ENCODE peak calls at places on chromosome 4, in nine cellular contexts. A, E, C, V, H, M, K, J and U are unnamed samples.

GRCh38 chr4:75634951-75635350 is 4.6 kb upstream of the CDKL2 start:
- DNase-seq in C (no peak), E (peak; percentile 66), H (no peak), J (peak; percentile 28), V (peak; percentile 68), K (no peak), A (no peak), M (no peak), U (no peak)

GRCh38 chr4:82517043-82517442 is 44.7 kb downstream of the TMEM150C start:
- DNase-seq in E (peak; percentile 47), M (no peak), H (no peak), C (no peak), V (peak; percentile 61), J (peak; percentile 24), A (no peak), K (peak; percentile 14), U (peak; percentile 37)

GRCh38 chr4:184166736-184167135 is 50.9 kb downstream of the ENPP6 start:
- DNase-seq in C (no peak), M (peak; percentile 71), A (no peak), H (peak; percentile 52), K (no peak), E (no peak), J (no peak), V (no peak), U (no peak)

GRCh38 chr4:101835121-101835904 is 44.8 kb downstream of the BANK1 start:
- DNase-seq in H (no peak), J (peak; percentile 34), C (peak; percentile 23), M (no peak), A (peak; percentile 49), K (peak; percentile 54), V (peak; percentile 31), E (peak; percentile 80), U (peak; percentile 75)

GRCh38 chr4:140884431-140885058 is 128.4 kb upstream of the TBC1D9 start:
- DNase-seq in K (peak; percentile 79), H (peak; percentile 94), E (peak; percentile 86), J (peak; percentile 84), V (peak; percentile 80), A (peak; percentile 48), M (peak; percentile 80), C (peak; percentile 45), U (peak; percentile 64)

GRCh38 chr4:141352328-141352727 is 131.6 kb downstream of the ZNF330 start:
- DNase-seq in E (no peak), K (no peak), V (no peak), A (no peak), H (no peak), M (no peak), J (no peak), C (no peak), U (no peak)

GRCh38 chr4:73341454-73341853 is 62.6 kb upstream of the ALB start:
- DNase-seq in E (peak; percentile 69), C (peak; percentile 15), A (no peak), K (peak; percentile 77), M (peak; percentile 59), J (peak; percentile 68), V (peak; percentile 53), H (peak; percentile 78), U (peak; percentile 56)

GRCh38 chr4:11074581-11075241 is 354.0 kb downstream of the HS3ST1 start:
- DNase-seq in C (no peak), J (no peak), A (no peak), V (no peak), E (no peak), K (no peak), H (no peak), M (no peak), U (no peak)

GRCh38 chr4:111664546-111664945 is 480.7 kb upstream of the FAM241A start:
- DNase-seq in C (no peak), E (no peak), M (no peak), K (no peak), H (no peak), V (no peak), J (no peak), A (no peak), U (no peak)

GRCh38 chr4:158856852-158857251 is 88.0 kb downstream of the FNIP2 start:
- DNase-seq in K (peak; percentile 52), C (no peak), M (no peak), E (peak; percentile 64), H (peak; percentile 48), J (peak; percentile 77), A (peak; percentile 52), V (peak; percentile 68), U (peak; percentile 59)

GRCh38 chr4:132240094-132240493 is 909.0 kb upstream of the PCDH10 start:
- DNase-seq in H (no peak), E (no peak), A (no peak), C (no peak), M (no peak), K (no peak), V (no peak), J (no peak), U (no peak)

GRCh38 chr4:165199286-165199685 is 8.1 kb upstream of the KLHL2 start:
- DNase-seq in A (peak; percentile 42), V (no peak), M (no peak), C (no peak), K (peak; percentile 36), H (no peak), E (no peak), J (no peak), U (no peak)

GRCh38 chr4:154467886-154468285 is 23.7 kb downstream of the DCHS2 start:
- DNase-seq in E (peak; percentile 13), V (peak; percentile 32), C (no peak), K (peak; percentile 83), J (peak; percentile 71), M (no peak), A (no peak), H (no peak), U (no peak)

GRCh38 chr4:154464654-154465053 is 26.9 kb downstream of the DCHS2 start:
- DNase-seq in C (no peak), H (no peak), K (no peak), E (peak; percentile 4), V (no peak), M (no peak), A (no peak), J (peak; percentile 5), U (no peak)

GRCh38 chr4:154471032-154471431 is 20.6 kb downstream of the DCHS2 start:
- DNase-seq in A (no peak), H (no peak), V (no peak), K (no peak), C (no peak), J (no peak), M (no peak), E (no peak), U (no peak)

GRCh38 chr4:154466336-154466735 is 25.3 kb downstream of the DCHS2 start:
- DNase-seq in A (no peak), C (no peak), M (no peak), E (no peak), V (no peak), J (no peak), H (peak; percentile 73), K (no peak), U (no peak)

GRCh38 chr4:154465085-154465484 is 26.5 kb downstream of the DCHS2 start:
- DNase-seq in V (no peak), C (no peak), J (peak; percentile 28), E (peak; percentile 49), A (no peak), H (no peak), M (no peak), K (peak; percentile 7), U (no peak)
- H3K4me2 ChIP-seq in V (no peak overlapping the region), C (no peak overlapping the region), J (no peak overlapping the region), E (no peak overlapping the region), A (no peak overlapping the region), H (no peak overlapping the region), M (no peak overlapping the region), K (no peak overlapping the region), U (no peak overlapping the region)

GRCh38 chr4:48332661-48333060 is 8.7 kb upstream of the SLAIN2 start:
- DNase-seq in A (no peak), V (no peak), J (no peak), H (no peak), K (no peak), E (no peak), M (no peak), C (no peak), U (no peak)

GRCh38 chr4:48334236-48334635 is 7.1 kb upstream of the SLAIN2 start:
- DNase-seq in A (no peak), V (no peak), K (no peak), C (no peak), H (no peak), M (no peak), J (no peak), E (no peak), U (no peak)

GRCh38 chr4:48333587-48333986 is 7.7 kb upstream of the SLAIN2 start:
- DNase-seq in E (peak; percentile 27), A (peak; percentile 39), C (no peak), K (peak; percentile 47), H (no peak), M (no peak), J (no peak), V (no peak), U (no peak)

GRCh38 chr4:48329976-48330375 is 11.4 kb upstream of the SLAIN2 start:
- DNase-seq in J (peak; percentile 91), E (peak; percentile 87), A (peak; percentile 83), C (no peak), K (peak; percentile 80), M (no peak), V (peak; percentile 91), H (no peak), U (peak; percentile 84)

GRCh38 chr4:48331577-48332340 is 9.6 kb upstream of the SLAIN2 start:
- DNase-seq in V (peak; percentile 66), J (peak; percentile 79), E (peak; percentile 83), K (peak; percentile 69), A (peak; percentile 86), M (no peak), H (no peak), C (no peak), U (peak; percentile 94)
- H3K4me2 ChIP-seq in V (no peak overlapping the region), J (no peak overlapping the region), E (peak overlapping the region; percentile 7), K (peak overlapping the region; percentile 11), A (peak overlapping the region; percentile 52), M (no peak overlapping the region), H (no peak overlapping the region), C (peak overlapping the region; percentile 35), U (no peak overlapping the region)

DNA sequence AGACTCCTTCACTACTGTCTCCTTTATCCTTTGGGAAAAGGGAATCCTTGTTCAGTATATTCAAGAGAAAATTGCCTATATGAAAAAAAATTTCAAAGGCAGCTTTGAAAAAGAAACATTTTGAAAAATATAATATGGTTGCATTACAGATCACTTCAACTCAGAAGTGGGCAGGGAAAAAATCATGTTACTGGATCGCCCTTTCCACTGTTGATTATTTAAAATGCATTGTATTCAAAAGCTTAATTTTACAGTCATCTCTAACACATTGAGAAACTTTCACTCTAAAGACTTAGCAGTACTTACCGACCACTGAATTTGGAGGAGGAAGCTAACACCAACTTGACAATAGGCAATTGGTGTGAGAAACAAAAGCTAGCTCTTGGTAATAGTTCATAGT is 101.8 kb downstream of the CEP135 start:
- DNase-seq in K (no peak), H (no peak), A (no peak), E (no peak), J (no peak), V (no peak), M (no peak), C (no peak), U (no peak)
- H3K4me2 ChIP-seq in K (peak overlapping the region; percentile 96), H (peak overlapping the region; percentile 80), A (peak overlapping the region; percentile 90), E (no peak overlapping the region), J (no peak overlapping the region), V (no peak overlapping the region), M (peak overlapping the region; percentile 49), C (peak overlapping the region; percentile 84), U (no peak overlapping the region)

DNA sequence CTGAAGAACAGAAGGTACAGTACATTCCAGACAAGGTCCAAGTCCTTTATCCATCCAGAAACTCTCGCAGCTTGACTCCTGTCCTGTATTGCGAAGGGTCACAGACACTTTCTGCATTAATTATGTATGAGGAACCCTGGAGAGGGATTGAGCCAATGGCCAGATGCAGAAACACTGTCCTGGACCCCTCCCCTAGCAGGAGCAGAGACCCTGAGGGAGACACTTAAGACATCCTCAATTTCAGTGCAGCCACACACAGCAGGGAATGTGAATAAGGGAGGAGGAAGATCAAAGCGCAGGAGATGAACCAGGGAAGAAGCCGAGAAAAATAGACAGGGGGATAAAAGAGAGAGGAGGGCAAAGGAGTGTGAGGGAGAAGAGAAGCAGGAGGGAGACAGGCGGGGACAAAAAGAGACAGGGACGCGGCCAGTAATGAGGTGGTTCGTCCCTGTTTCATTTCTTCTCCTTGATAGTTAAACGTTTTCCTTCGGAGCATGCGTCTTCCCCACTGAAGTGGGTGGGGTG is 356.5 kb upstream of the NOCT start:
- DNase-seq in V (no peak), E (no peak), H (peak; percentile 33), K (no peak), C (no peak), A (no peak), M (peak; percentile 54), J (no peak), U (no peak)
- H3K4me2 ChIP-seq in V (no peak overlapping the region), E (no peak overlapping the region), H (peak overlapping the region; percentile 78), K (peak overlapping the region; percentile 21), C (no peak overlapping the region), A (no peak overlapping the region), M (peak overlapping the region; percentile 80), J (no peak overlapping the region), U (no peak overlapping the region)